ENCODE peak calls at places on chromosomes 2 and 18, in six cellular contexts. P is aorta; E is activated CD8-positive, alpha-beta memory T cell treated with anti-CD3 and anti-CD28 coated beads, Interleukin-2, amount 10 ng/mL, durations not matched to agents 7 days and 5 days; Y is K562; R is activated CD8-positive, alpha-beta T cell treated with anti-CD3 and anti-CD28 coated beads for 36 hours; T is mucosa of descending colon. G is an unnamed sample.

GRCh38 chr2:240286596-240286995 is 146.1 kb upstream of the OTOS start:
- ATAC-seq in P (no peak), T (no peak), Y (no peak), R (no peak), E (no peak), G (no peak)

GRCh38 chr2:105557021-105557420 is 158.2 kb upstream of the FHL2 start:
- ATAC-seq in R (no peak), E (no peak), P (no peak), T (no peak), Y (no peak), G (no peak)

GRCh38 chr2:11406492-11407381 is 59.2 kb downstream of the E2F6 start:
- ATAC-seq in T (peak), Y (peak), R (no peak), P (peak), E (no peak), G (no peak)

GRCh38 chr2:226611944-226612318 is 187.7 kb downstream of the IRS1 start:
- ATAC-seq in P (no peak), R (no peak), E (no peak), Y (no peak), T (no peak), G (no peak)

GRCh38 chr18:824179-824578 is 12.1 kb upstream of the YES1 start:
- ATAC-seq in E (no peak), R (no peak), T (no peak), P (no peak), Y (peak), G (no peak)

GRCh38 chr2:8692783-8693768 is 11.2 kb downstream of the ID2 start:
- ATAC-seq in P (peak), Y (peak), T (peak), R (peak), E (peak), G (no peak)

GRCh38 chr2:235106874-235107639 is 155.2 kb downstream of the SH3BP4 start:
- ATAC-seq in R (no peak), E (no peak), T (peak), Y (peak), P (peak), G (no peak)

GRCh38 chr2:46120792-46121565 is 176.2 kb upstream of the EPAS1 start:
- ATAC-seq in T (peak), Y (no peak), P (no peak), R (no peak), E (no peak), G (no peak)

GRCh38 chr2:106142683-106143082 is 51.4 kb downstream of the UXS1 start:
- ATAC-seq in T (no peak), R (no peak), P (no peak), Y (no peak), E (no peak), G (no peak)

GRCh38 chr18:64380117-64380516 is 231.2 kb upstream of the LINC00305 start:
- ATAC-seq in P (no peak), E (no peak), T (no peak), Y (no peak), R (no peak), G (peak)

GRCh38 chr2:3137651-3138300 is 239.8 kb downstream of the EIPR1 start:
- ATAC-seq in R (no peak), T (no peak), E (no peak), P (no peak), Y (no peak), G (no peak)

GRCh38 chr2:217077841-217078407 is 218.1 kb upstream of the TNP1 start:
- ATAC-seq in T (no peak), Y (peak), R (peak), E (no peak), P (no peak), G (no peak)

GRCh38 chr2:202486351-202486750 is 110.2 kb downstream of the BMPR2 start:
- ATAC-seq in Y (no peak), R (no peak), P (no peak), E (no peak), T (no peak), G (no peak)

GRCh38 chr2:173940208-173941020 is 24.8 kb downstream of the SP3 start:
- ATAC-seq in P (no peak), E (no peak), T (no peak), R (no peak), Y (no peak), G (peak)

GRCh38 chr2:134197445-134197844 is 56.4 kb upstream of the MGAT5 start:
- ATAC-seq in E (no peak), Y (no peak), P (no peak), T (no peak), R (peak), G (no peak)

GRCh38 chr2:127208313-127208712 is 11.8 kb downstream of the CYP27C1 start:
- ATAC-seq in R (no peak), P (no peak), E (no peak), Y (no peak), T (no peak), G (no peak)

GRCh38 chr2:98556634-98557033 is 51.7 kb downstream of the COA5 start:
- ATAC-seq in T (peak), E (no peak), R (peak), P (no peak), Y (no peak), G (peak)

GRCh38 chr18:68778280-68778875 is 19.5 kb upstream of the CCDC102B start:
- ATAC-seq in Y (no peak), P (no peak), E (no peak), T (no peak), R (no peak), G (no peak)

GRCh38 chr2:86297382-86298147 is 39.9 kb downstream of the REEP1 start:
- ATAC-seq in E (no peak), P (peak), Y (peak), R (peak), T (no peak), G (no peak)

GRCh38 chr2:217075225-217075802 is 215.4 kb upstream of the TNP1 start:
- ATAC-seq in P (peak), E (no peak), R (no peak), T (no peak), Y (peak), G (no peak)

GRCh38 chr2:233919938-233920337 is 2.8 kb downstream of the TRPM8 start:
- ATAC-seq in Y (no peak), P (no peak), E (peak), R (peak), T (no peak), G (no peak)

GRCh38 chr2:181911830-181912229 is 20.3 kb downstream of the ITPRID2 start:
- ATAC-seq in E (no peak), Y (peak), T (peak), R (no peak), P (no peak), G (no peak)

GRCh38 chr2:233243348-233243747 is 8.1 kb upstream of the ATG16L1 start:
- ATAC-seq in T (no peak), Y (peak), R (no peak), E (no peak), P (no peak), G (no peak)

GRCh38 chr2:9767656-9768281 is 75.5 kb upstream of the TAF1B start:
- ATAC-seq in Y (no peak), P (no peak), T (no peak), R (no peak), E (no peak), G (peak)

GRCh38 chr18:66564236-66564635 is 39.7 kb downstream of the CDH19 start:
- ATAC-seq in E (no peak), R (no peak), Y (no peak), P (no peak), T (no peak), G (no peak)

GRCh38 chr2:147356157-147356556 is 488.7 kb upstream of the ACVR2A start:
- ATAC-seq in R (no peak), P (no peak), T (no peak), E (no peak), Y (no peak), G (no peak)

GRCh38 chr2:98346259-98347236 is at the start of gene CNGA3:
- ATAC-seq in Y (peak), P (peak), R (no peak), E (no peak), T (peak), G (no peak)

GRCh38 chr18:69233465-69234054 is 167.1 kb upstream of the DOK6 start:
- ATAC-seq in T (no peak), E (no peak), R (no peak), Y (no peak), P (no peak), G (no peak)

GRCh38 chr2:163157891-163158511 is 319.4 kb upstream of the KCNH7 start:
- ATAC-seq in E (no peak), T (no peak), P (no peak), R (no peak), Y (no peak), G (no peak)

GRCh38 chr2:120029672-120030640 is 17.1 kb downstream of the EPB41L5 start:
- ATAC-seq in E (no peak), P (no peak), R (no peak), T (no peak), Y (no peak), G (no peak)